ENCODE peak calls at places on chromosomes 6 and 20, in five cellular contexts. U, Y, X, V and L are unnamed samples.

GRCh38 chr20:35404614-35405259 is 7.0 kb downstream of the UQCC1 start:
- DNase-seq in U (no peak), Y (no peak), X (no peak), V (no peak), L (no peak)

GRCh38 chr6:106063448-106063850 is 22.7 kb upstream of the PRDM1 start:
- DNase-seq in U (no peak), Y (no peak), X (no peak), V (no peak), L (no peak)

GRCh38 chr20:8076505-8077498 is 55.3 kb upstream of the PLCB1 start:
- DNase-seq in U (no peak), Y (no peak), X (no peak), V (no peak), L (no peak)

GRCh38 chr20:17898548-17898994 is 70.0 kb downstream of the SNX5 start:
- DNase-seq in U (peak), Y (peak), X (peak), V (peak), L (peak)

GRCh38 chr20:19676202-19676601 is 81.9 kb upstream of the RIN2 start:
- DNase-seq in U (no peak), Y (no peak), X (no peak), V (no peak), L (no peak)

GRCh38 chr6:54957698-54958097 is 111.1 kb downstream of the FAM83B start:
- DNase-seq in U (no peak), Y (no peak), X (no peak), V (no peak), L (no peak)

GRCh38 chr20:48603116-48603818 is 224.5 kb downstream of the PREX1 start:
- DNase-seq in U (no peak), Y (no peak), X (no peak), V (no peak), L (no peak)

GRCh38 chr20:50111120-50111828 is 1.7 kb downstream of the UBE2V1 start:
- DNase-seq in U (peak), Y (no peak), X (no peak), V (no peak), L (no peak)

GRCh38 chr6:107132330-107132954 is 17.1 kb upstream of the BEND3 start:
- DNase-seq in U (peak), Y (no peak), X (no peak), V (peak), L (no peak)

GRCh38 chr6:7151381-7151780 is 43.6 kb downstream of the RREB1 start:
- DNase-seq in U (no peak), Y (no peak), X (no peak), V (no peak), L (no peak)

GRCh38 chr6:142872376-142872775 is 72.6 kb downstream of the HIVEP2 start:
- DNase-seq in U (no peak), Y (no peak), X (no peak), V (no peak), L (no peak)

GRCh38 chr6:15912505-15912767 is 216.4 kb upstream of the MYLIP start:
- DNase-seq in U (no peak), Y (no peak), X (no peak), V (no peak), L (no peak)

GRCh38 chr20:5835870-5836269 is 85.7 kb downstream of the SHLD1 start:
- DNase-seq in U (no peak), Y (no peak), X (no peak), V (no peak), L (no peak)

GRCh38 chr6:151658091-151658490 is 149.4 kb upstream of the ESR1 start:
- DNase-seq in U (no peak), Y (no peak), X (no peak), V (no peak), L (no peak)

GRCh38 chr20:62552613-62553012 is 76.8 kb upstream of the GATA5 start:
- DNase-seq in U (no peak), Y (no peak), X (no peak), V (no peak), L (no peak)

GRCh38 chr20:41871063-41871462 is 252.9 kb upstream of the CHD6 start:
- DNase-seq in U (no peak), Y (no peak), X (no peak), V (no peak), L (no peak)

GRCh38 chr6:148074735-148075134 is 267.9 kb upstream of the SASH1 start:
- DNase-seq in U (no peak), Y (no peak), X (no peak), V (no peak), L (no peak)

GRCh38 chr6:41451039-41451438 is 95.1 kb upstream of the FOXP4 start:
- DNase-seq in U (no peak), Y (no peak), X (no peak), V (no peak), L (peak)

GRCh38 chr20:12395404-12396159 is 477.9 kb downstream of the BTBD3 start:
- DNase-seq in U (no peak), Y (no peak), X (no peak), V (no peak), L (no peak)

GRCh38 chr6:125759184-125759902 is 9.9 kb downstream of the HEY2 start:
- DNase-seq in U (no peak), Y (no peak), X (no peak), V (no peak), L (peak)

GRCh38 chr6:485655-486054 is 94.1 kb downstream of the IRF4 start:
- DNase-seq in U (no peak), Y (no peak), X (no peak), V (no peak), L (no peak)

GRCh38 chr6:97437087-97437486 is 154.1 kb upstream of the MMS22L start:
- DNase-seq in U (no peak), Y (no peak), X (no peak), V (peak), L (no peak)

GRCh38 chr6:153044295-153044694 is 41.8 kb upstream of the MTRF1L start:
- DNase-seq in U (no peak), Y (no peak), X (no peak), V (no peak), L (no peak)

GRCh38 chr20:59404749-59405148 is 104.3 kb downstream of the EDN3 start:
- DNase-seq in U (no peak), Y (no peak), X (no peak), V (no peak), L (no peak)

GRCh38 chr6:108947114-108947854 is 99.1 kb downstream of the ARMC2 start:
- DNase-seq in U (no peak), Y (no peak), X (no peak), V (no peak), L (no peak)

GRCh38 chr6:89692256-89692655 is 53.7 kb upstream of the LYRM2 start:
- DNase-seq in U (no peak), Y (no peak), X (no peak), V (no peak), L (no peak)

GRCh38 chr6:70166088-70166958 is 136.6 kb downstream of the COL9A1 start:
- DNase-seq in U (peak), Y (peak), X (no peak), V (peak), L (peak)

GRCh38 chr20:38842558-38842981 is 37.1 kb downstream of the PPP1R16B start:
- DNase-seq in U (peak), Y (no peak), X (no peak), V (no peak), L (no peak)

GRCh38 chr6:52089758-52090348 is 2.4 kb upstream of the PKHD1 start:
- DNase-seq in U (no peak), Y (no peak), X (no peak), V (no peak), L (no peak)

GRCh38 chr6:25717856-25718740 is 36.4 kb upstream of the SLC17A4 start:
- DNase-seq in U (no peak), Y (no peak), X (no peak), V (no peak), L (no peak)

GRCh38 chr6:27238010-27238983 is 9.2 kb upstream of the PRSS16 start:
- DNase-seq in U (no peak), Y (no peak), X (no peak), V (no peak), L (no peak)

GRCh38 chr20:15902493-15902892 is 670.8 kb downstream of the KIF16B start:
- DNase-seq in U (no peak), Y (no peak), X (no peak), V (no peak), L (no peak)

GRCh38 chr6:165821754-165822153 is 158.7 kb upstream of the PDE10A start:
- DNase-seq in U (no peak), Y (no peak), X (no peak), V (no peak), L (no peak)

GRCh38 chr20:47934761-47935160 is 149.5 kb upstream of the SULF2 start:
- DNase-seq in U (no peak), Y (no peak), X (no peak), V (no peak), L (no peak)

GRCh38 chr6:169058634-169059033 is 195.0 kb downstream of the THBS2 start:
- DNase-seq in U (no peak), Y (no peak), X (no peak), V (no peak), L (no peak)

GRCh38 chr20:57387463-57387862 is 3.7 kb upstream of the RBM38 start:
- DNase-seq in U (no peak), Y (no peak), X (no peak), V (no peak), L (no peak)

GRCh38 chr6:134750669-134751068 is 199.2 kb downstream of the ALDH8A1 start:
- DNase-seq in U (no peak), Y (no peak), X (no peak), V (no peak), L (no peak)

GRCh38 chr6:11700118-11700718 is 78.4 kb downstream of the ADTRP start:
- DNase-seq in U (no peak), Y (no peak), X (no peak), V (no peak), L (no peak)

GRCh38 chr6:106300944-106301343 is 24.6 kb downstream of the ATG5 start:
- DNase-seq in U (no peak), Y (no peak), X (no peak), V (no peak), L (no peak)